ENCODE peak calls at places on chromosomes 6 and 20, in six cellular contexts. U is astrocyte of the cerebellum; V is endodermal cell; X is skeletal muscle cell; O is GM23338; W is CD8-positive, alpha-beta memory T cell. R is an unnamed sample.

GRCh38 chr6:140062042-140063041 is 687.9 kb upstream of the CITED2 start:
- DNase-seq in O (no peak), W (no peak), V (no peak), X (peak), U (peak), R (no peak)

GRCh38 chr20:46221271-46221670 is 87.0 kb downstream of the CDH22 start:
- DNase-seq in X (no peak), U (no peak), W (no peak), O (no peak), V (no peak), R (no peak)

GRCh38 chr20:12925214-12925755 is 83.5 kb upstream of the SPTLC3 start:
- DNase-seq in W (no peak), U (peak), X (peak), O (peak), V (peak), R (no peak)

GRCh38 chr20:32823737-32824588 is 4.2 kb downstream of the MAPRE1 start:
- DNase-seq in W (no peak), U (no peak), O (no peak), V (no peak), X (no peak), R (no peak)

GRCh38 chr20:51022803-51023616 is at the start of gene KCNG1:
- DNase-seq in W (no peak), V (peak), U (no peak), O (peak), X (no peak), R (no peak)

GRCh38 chr6:159493888-159494632 is 199.0 kb downstream of the SOD2 start:
- DNase-seq in W (no peak), X (no peak), U (no peak), O (no peak), V (no peak), R (no peak)

GRCh38 chr6:115976321-115976870 is 84.3 kb downstream of the FRK start:
- DNase-seq in U (no peak), X (no peak), W (no peak), O (no peak), V (no peak), R (no peak)

GRCh38 chr6:149913542-149914240 is 9.2 kb downstream of the RAET1G start:
- DNase-seq in X (no peak), W (no peak), O (no peak), U (no peak), V (peak), R (no peak)

GRCh38 chr20:64101731-64102621 is 5.4 kb downstream of the NPBWR2 start:
- DNase-seq in W (peak), O (peak), V (peak), X (no peak), U (no peak), R (peak)

DNA sequence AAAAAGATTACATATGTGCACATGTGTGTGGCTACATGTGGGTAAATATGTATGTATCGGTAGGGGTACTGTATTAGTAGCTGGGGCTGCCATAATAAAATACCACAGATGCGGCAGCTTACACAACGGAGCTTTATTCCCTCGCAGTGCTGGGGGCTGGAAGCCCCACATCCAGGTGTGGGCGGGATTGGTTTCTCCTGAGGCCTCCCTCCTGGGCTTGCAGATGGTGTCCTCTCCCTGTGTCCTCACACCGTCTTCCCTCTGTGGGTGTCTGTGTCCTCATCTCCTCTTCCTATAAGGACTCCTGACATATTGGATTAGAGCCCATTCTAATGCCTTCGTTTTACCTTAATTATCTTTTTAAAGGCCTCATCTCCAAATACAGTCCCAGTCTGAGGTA is 97.7 kb downstream of the LY86 start:
- DNase-seq in U (no peak), O (no peak), W (no peak), X (no peak), V (no peak), R (no peak)
- H3K4me3 ChIP-seq in U (no peak), O (peak), W (no peak), X (no peak), V (peak), R (no peak)

DNA sequence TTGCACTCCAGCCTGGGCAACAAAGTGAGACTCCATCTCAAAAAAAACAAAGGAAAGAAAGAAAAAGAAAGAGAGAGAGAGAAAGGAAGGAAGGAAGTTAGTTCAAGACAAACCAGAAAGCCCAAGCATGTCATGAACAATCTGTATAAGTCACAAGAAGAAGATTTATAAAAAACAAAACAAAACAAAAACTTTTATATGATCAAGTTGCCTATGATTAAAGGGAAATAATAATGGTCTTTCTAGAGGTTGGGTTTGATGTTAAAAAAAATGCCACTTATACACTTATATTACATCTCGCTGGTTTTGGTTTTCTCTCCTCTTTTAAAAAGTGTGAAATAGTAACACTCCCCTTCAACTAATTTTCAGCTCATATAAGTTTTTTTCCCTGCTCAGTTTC is 146.2 kb upstream of the CARMIL1 start:
- DNase-seq in V (no peak), U (no peak), X (no peak), W (no peak), O (peak), R (no peak)
- H3K4me3 ChIP-seq in V (no peak), U (no peak), X (no peak), W (no peak), O (no peak), R (no peak)

GRCh38 chr6:73362869-73363536 is 545 bp downstream of the KHDC3L start:
- DNase-seq in X (no peak), W (no peak), U (no peak), O (no peak), V (no peak), R (no peak)

GRCh38 chr6:73362358-73362757 is at the start of gene KHDC3L:
- DNase-seq in O (no peak), W (no peak), V (no peak), X (no peak), U (no peak), R (no peak)

GRCh38 chr6:73364121-73364520 is 1.7 kb downstream of the KHDC3L start:
- DNase-seq in O (no peak), W (no peak), U (no peak), V (no peak), X (no peak), R (no peak)

GRCh38 chr6:73364549-73364948 is 2.1 kb downstream of the KHDC3L start:
- DNase-seq in V (no peak), W (no peak), U (no peak), X (no peak), O (no peak), R (no peak)

GRCh38 chr6:73363537-73363875 is 1.0 kb downstream of the KHDC3L start:
- DNase-seq in O (no peak), V (no peak), W (no peak), X (no peak), U (no peak), R (no peak)
- H3K4me3 ChIP-seq in O (no peak), V (no peak), W (no peak), X (no peak), U (no peak), R (no peak)

GRCh38 chr6:52992980-52993379 is 2.1 kb downstream of the GSTA4 start:
- DNase-seq in V (no peak), W (no peak), O (no peak), U (no peak), X (no peak), R (no peak)
- H3K4me3 ChIP-seq in V (no peak), W (no peak), O (no peak), U (no peak), X (peak), R (no peak)

GRCh38 chr6:161554883-161555282 is 281.0 kb upstream of the AGPAT4 start:
- DNase-seq in W (no peak), X (no peak), O (no peak), V (no peak), U (no peak), R (no peak)
- H3K4me3 ChIP-seq in W (no peak), X (no peak), O (no peak), V (no peak), U (no peak), R (no peak)

GRCh38 chr6:113632220-113632864 is 224.8 kb upstream of the MARCKS start:
- DNase-seq in W (no peak), X (peak), U (peak), O (no peak), V (no peak), R (no peak)
- H3K4me3 ChIP-seq in W (no peak), X (peak), U (no peak), O (no peak), V (no peak), R (no peak)

DNA sequence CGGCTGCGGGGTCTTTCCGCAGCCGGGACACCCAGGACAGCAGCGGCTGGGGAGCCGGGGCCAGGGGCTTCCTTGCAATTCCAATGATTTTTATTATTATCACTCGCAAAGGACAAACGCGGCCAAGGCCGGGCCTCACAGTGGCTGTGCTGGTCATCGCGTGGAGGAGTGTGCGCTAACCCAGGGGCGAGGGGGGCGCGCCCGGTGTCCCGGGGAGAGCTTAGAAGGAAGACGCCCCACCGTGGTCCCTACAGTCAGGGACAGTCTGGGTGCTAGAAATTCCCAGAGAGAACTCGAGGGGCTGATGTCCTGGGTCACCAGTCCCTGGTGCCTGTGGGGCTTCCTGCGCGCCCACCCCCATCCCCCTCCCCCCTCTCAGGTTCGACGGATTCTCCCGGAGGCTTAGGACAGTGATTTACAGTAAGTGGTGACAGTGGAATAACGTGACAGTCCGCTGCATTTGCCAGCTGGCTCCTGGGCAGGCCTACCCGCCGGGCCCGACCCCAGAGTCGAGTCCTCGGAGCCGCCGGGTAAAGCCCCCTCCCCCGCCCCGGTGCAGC is 9.5 kb downstream of the FOXC1 start:
- DNase-seq in W (no peak), O (no peak), X (no peak), V (peak), U (no peak), R (no peak)
- H3K4me3 ChIP-seq in W (no peak), O (peak), X (no peak), V (no peak), U (no peak), R (no peak)

GRCh38 chr6:13274707-13275434 is 53.5 kb downstream of the TBC1D7 start:
- DNase-seq in X (no peak), U (no peak), O (no peak), W (no peak), V (no peak), R (no peak)

GRCh38 chr6:13275435-13275989 is 52.8 kb downstream of the TBC1D7 start:
- DNase-seq in O (no peak), U (no peak), V (no peak), X (no peak), W (no peak), R (no peak)

GRCh38 chr6:13273931-13274706 is 54.2 kb downstream of the TBC1D7 start:
- DNase-seq in W (peak), O (no peak), V (no peak), U (no peak), X (no peak), R (peak)

GRCh38 chr6:13272131-13273046 is 55.9 kb downstream of the TBC1D7 start:
- DNase-seq in X (no peak), V (no peak), W (no peak), O (no peak), U (no peak), R (no peak)

GRCh38 chr6:13273202-13273930 is 55.0 kb downstream of the TBC1D7 start:
- DNase-seq in U (no peak), X (no peak), W (no peak), V (no peak), O (no peak), R (no peak)
- H3K4me3 ChIP-seq in U (no peak), X (no peak), W (no peak), V (no peak), O (no peak), R (no peak)

GRCh38 chr6:20217900-20218299 is 5.6 kb upstream of the MBOAT1 start:
- DNase-seq in U (no peak), X (no peak), W (no peak), O (no peak), V (no peak), R (no peak)
- H3K4me3 ChIP-seq in U (no peak), X (no peak), W (no peak), O (no peak), V (no peak), R (no peak)